ENCODE peak calls at places on chromosomes 13 and 19, in ten cellular contexts. T is uterus, H is IMR-90, V is colonic mucosa, I is left lung, G is pancreas, S is upper lobe of left lung, D is sigmoid colon, Y is Peyer's patch, J is ascending aorta. M is an unnamed sample. For H3K4me1, the result is how much of the 10 kb centered on the place peaks cover.

GRCh38 chr19:53978975-53979801 is 12.2 kb upstream of the CACNG6 start:
- DNase-seq in G (no peak), D (no peak), I (no peak), J (no peak), S (no peak), H (no peak), T (no peak), Y (no peak), V (no peak), M (no peak)

GRCh38 chr13:98571955-98572662 is 4.8 kb downstream of the STK24 start:
- DNase-seq in D (no peak), Y (peak), G (no peak), S (no peak), I (no peak), H (peak), T (no peak), J (no peak), V (peak), M (no peak)

GRCh38 chr19:4557971-4558941 is 1.2 kb downstream of the SEMA6B start:
- DNase-seq in I (peak), H (no peak), Y (no peak), D (no peak), J (no peak), V (no peak), S (peak), T (no peak), G (no peak), M (no peak)

GRCh38 chr19:1261512-1261862 is 7.6 kb upstream of the CIRBP start:
- DNase-seq in I (no peak), V (no peak), H (no peak), S (no peak), T (no peak), J (no peak), D (peak), Y (no peak), G (no peak), M (no peak)

GRCh38 chr19:8213827-8214672 is 4.9 kb downstream of the CERS4 start:
- DNase-seq in V (no peak), G (no peak), T (no peak), H (no peak), D (no peak), Y (no peak), S (no peak), J (no peak), I (no peak), M (no peak)

GRCh38 chr13:58949646-58950045 is 1214.1 kb downstream of the DIAPH3 start:
- DNase-seq in G (no peak), J (no peak), V (no peak), I (no peak), Y (no peak), H (no peak), S (no peak), T (no peak), D (no peak), M (no peak)

GRCh38 chr19:37930416-37930815 is 23.4 kb downstream of the SIPA1L3 start:
- DNase-seq in Y (no peak), J (no peak), T (no peak), D (no peak), G (peak), I (no peak), S (no peak), H (no peak), V (no peak), M (no peak)

GRCh38 chr19:688992-689391 is 6.3 kb downstream of the PRSS57 start:
- DNase-seq in S (no peak), H (no peak), J (no peak), T (no peak), Y (no peak), V (no peak), I (no peak), G (no peak), D (no peak), M (no peak)

GRCh38 chr13:38398810-38399493 is 49.3 kb downstream of the UFM1 start:
- DNase-seq in Y (no peak), S (no peak), H (peak), D (no peak), G (no peak), J (no peak), T (no peak), V (no peak), I (no peak), M (no peak)

GRCh38 chr19:28627669-28628068 is 585.3 kb downstream of the UQCRFS1 start:
- DNase-seq in D (no peak), J (no peak), V (no peak), G (no peak), H (no peak), S (no peak), T (no peak), I (no peak), Y (no peak), M (no peak)

GRCh38 chr13:51844862-51845573 is at the start of gene TMEM272:
- DNase-seq in V (peak), T (peak), H (peak), S (peak), Y (peak), I (peak), J (no peak), G (peak), D (no peak), M (no peak)

GRCh38 chr19:3367572-3368440 is 1.4 kb downstream of the NFIC start:
- DNase-seq in G (peak), Y (no peak), J (no peak), D (no peak), T (peak), V (peak), S (no peak), I (peak), H (no peak), M (no peak)

GRCh38 chr13:113410472-113411201 is 42.7 kb downstream of the ADPRHL1 start:
- DNase-seq in J (peak), I (peak), V (peak), G (no peak), Y (peak), T (no peak), H (peak), S (peak), D (peak), M (no peak)

GRCh38 chr19:53927745-53928144 is 18.7 kb downstream of the CACNG7 start:
- DNase-seq in V (no peak), T (no peak), I (no peak), D (no peak), H (peak), J (no peak), Y (no peak), G (no peak), S (no peak), M (no peak)

GRCh38 chr19:1355974-1356865 is 27.5 kb upstream of the NDUFS7 start:
- DNase-seq in S (no peak), T (peak), J (no peak), G (no peak), I (no peak), D (no peak), H (peak), V (peak), Y (no peak), M (no peak)

GRCh38 chr13:62302341-62302740 is 886.7 kb upstream of the PCDH20 start:
- DNase-seq in G (no peak), H (peak), S (no peak), Y (no peak), D (no peak), V (no peak), J (no peak), T (no peak), I (no peak), M (no peak)

GRCh38 chr19:6450166-6450565 is 9.4 kb downstream of the SLC25A23 start:
- DNase-seq in V (no peak), G (no peak), I (no peak), D (no peak), H (no peak), S (no peak), Y (no peak), J (no peak), T (no peak), M (no peak)

GRCh38 chr13:103615778-103616177 is 549.6 kb upstream of the SLC10A2 start:
- DNase-seq in H (no peak), V (no peak), I (no peak), J (no peak), D (no peak), S (no peak), G (no peak), Y (no peak), T (no peak), M (no peak)

GRCh38 chr19:39582891-39583625 is 19.3 kb upstream of the LGALS13 start:
- DNase-seq in D (no peak), T (no peak), S (no peak), V (no peak), I (no peak), Y (no peak), G (no peak), J (no peak), H (no peak), M (no peak)

GRCh38 chr19:34173145-34173956 is 1.0 kb downstream of the LSM14A start:
- DNase-seq in T (peak), J (no peak), H (peak), V (peak), I (no peak), G (no peak), D (no peak), Y (peak), S (no peak), M (peak)

GRCh38 chr19:15538774-15539173 is 30.4 kb downstream of the CYP4F22 start:
- DNase-seq in D (no peak), G (no peak), V (no peak), T (no peak), J (no peak), I (no peak), H (peak), Y (no peak), S (no peak), M (no peak)

GRCh38 chr13:50650936-50651638 is 192.4 kb downstream of the DLEU7 start:
- DNase-seq in S (no peak), G (no peak), T (no peak), I (no peak), J (no peak), H (peak), D (no peak), Y (no peak), V (no peak), M (no peak)

DNA sequence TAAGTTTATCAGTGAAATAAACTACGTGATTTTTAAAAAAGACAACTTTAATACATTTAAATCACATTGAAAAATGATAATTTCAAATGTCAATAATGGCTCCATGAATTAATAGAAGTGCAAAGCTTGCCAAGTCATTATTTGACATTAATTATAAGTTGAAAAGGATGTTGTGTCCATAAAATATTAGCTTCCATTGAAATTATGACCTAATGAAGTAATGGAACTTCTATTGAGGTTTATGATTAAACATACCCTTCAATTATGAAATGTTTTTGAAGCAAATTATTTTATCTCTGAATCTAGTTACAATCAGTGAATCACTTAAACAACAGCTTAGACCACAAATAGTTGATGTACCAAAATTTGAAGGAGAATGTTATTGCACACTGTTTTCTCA is 144.2 kb downstream of the SLITRK6 start:
- DNase-seq in D (no peak), G (no peak), V (no peak), T (no peak), Y (no peak), I (no peak), J (no peak), H (no peak), S (no peak), M (no peak)
- H3K4me1 ChIP-seq in D (under half), G (under half), V (under half), T (under half), Y (under half), I (under half), J (under half), H (under half), S (under half), M (under half)

GRCh38 chr13:30105381-30105780 is 202.0 kb downstream of the KATNAL1 start:
- DNase-seq in S (no peak), V (no peak), G (peak), J (no peak), D (no peak), Y (no peak), T (no peak), I (no peak), H (no peak), M (no peak)
- TF ChIP-seq CTCF in S (no peak), V (no peak), G (no peak), J (no peak), D (no peak), Y (no peak), T (peak), I (no peak), H (no peak), M (no peak)

GRCh38 chr13:96229356-96229755 is 139.4 kb downstream of the HS6ST3 start:
- DNase-seq in J (no peak), Y (no peak), V (no peak), T (no peak), D (no peak), I (no peak), S (no peak), G (no peak), H (no peak), M (no peak)
- H3K4me1 ChIP-seq in J (under half), Y (under half), V (under half), T (under half), D (under half), I (under half), S (under half), G (under half), H (under half), M (under half)

GRCh38 chr19:14198384-14199376 is 7.3 kb downstream of the ADGRL1 start:
- DNase-seq in I (no peak), D (no peak), J (no peak), Y (no peak), T (no peak), V (no peak), G (no peak), S (no peak), H (no peak), M (no peak)
- TF ChIP-seq CTCF in I (no peak), D (no peak), J (no peak), Y (no peak), T (no peak), V (no peak), G (no peak), S (no peak), H (no peak), M (no peak)

GRCh38 chr13:25869941-25870340 is 181.9 kb downstream of the SHISA2 start:
- DNase-seq in H (no peak), V (no peak), Y (no peak), S (peak), G (no peak), T (no peak), J (no peak), D (no peak), I (no peak), M (no peak)
- H3K4me1 ChIP-seq in H (under half), V (under half), Y (under half), S (under half), G (under half), T (under half), J (under half), D (under half), I (under half), M (under half)

GRCh38 chr13:74644239-74644638 is 510.0 kb upstream of the KLF12 start:
- DNase-seq in D (no peak), J (no peak), V (no peak), H (peak), Y (no peak), I (no peak), G (no peak), S (no peak), T (no peak), M (no peak)

GRCh38 chr13:74651121-74651520 is 516.9 kb upstream of the KLF12 start:
- DNase-seq in J (no peak), V (no peak), S (no peak), T (no peak), D (no peak), G (no peak), H (no peak), Y (no peak), I (no peak), M (no peak)

GRCh38 chr13:74647991-74648390 is 513.8 kb upstream of the KLF12 start:
- DNase-seq in J (no peak), I (no peak), S (no peak), Y (no peak), T (no peak), H (no peak), V (no peak), D (no peak), G (no peak), M (no peak)

GRCh38 chr13:74641586-74641985 is 507.4 kb upstream of the KLF12 start:
- DNase-seq in D (no peak), G (no peak), T (no peak), I (no peak), H (peak), Y (no peak), J (no peak), S (no peak), V (no peak), M (no peak)

GRCh38 chr13:74647211-74647610 is 513.0 kb upstream of the KLF12 start:
- DNase-seq in G (no peak), Y (no peak), I (no peak), V (no peak), J (no peak), T (no peak), D (no peak), S (no peak), H (no peak), M (no peak)
- TF ChIP-seq CTCF in G (no peak), Y (no peak), I (no peak), V (no peak), J (no peak), T (no peak), D (no peak), S (no peak), H (no peak), M (no peak)